ENCODE peak calls at places on chromosomes 5 and 9, in seven cellular contexts. H, L, U, E, I, R and Z are unnamed samples.

GRCh38 chr9:95486318-95486717 is 30.5 kb downstream of the PTCH1 start:
- DNase-seq in R (no peak), H (no peak), I (no peak), E (no peak), U (no peak), L (no peak), Z (no peak)

GRCh38 chr5:8997542-8998070 is 548.3 kb downstream of the SEMA5A start:
- DNase-seq in H (no peak), U (no peak), I (no peak), L (no peak), E (no peak), R (no peak), Z (no peak)

GRCh38 chr9:95181226-95181818 is 136.2 kb downstream of the FANCC start:
- DNase-seq in U (no peak), I (no peak), R (no peak), E (no peak), L (no peak), H (no peak), Z (no peak)

GRCh38 chr5:150022163-150022540 is 21.6 kb downstream of the HMGXB3 start:
- DNase-seq in U (peak), L (peak), I (peak), H (no peak), R (no peak), E (peak), Z (no peak)

GRCh38 chr5:96247097-96247675 is 185.9 kb downstream of the PCSK1 start:
- DNase-seq in R (no peak), L (peak), E (peak), U (peak), I (peak), H (no peak), Z (no peak)

GRCh38 chr5:44942524-44943001 is 133.8 kb downstream of the MRPS30 start:
- DNase-seq in R (no peak), I (peak), H (no peak), L (no peak), U (no peak), E (no peak), Z (no peak)

GRCh38 chr9:8025532-8025931 is 226.0 kb upstream of the DMAC1 start:
- DNase-seq in I (peak), U (no peak), R (no peak), H (no peak), L (no peak), E (no peak), Z (no peak)

GRCh38 chr5:154059039-154059430 is 20.3 kb downstream of the MFAP3 start:
- DNase-seq in R (no peak), L (no peak), I (no peak), U (no peak), H (no peak), E (no peak), Z (no peak)

GRCh38 chr5:112407666-112408065 is 11.4 kb downstream of the EPB41L4A start:
- DNase-seq in I (no peak), R (no peak), L (no peak), U (no peak), E (no peak), H (no peak), Z (no peak)

GRCh38 chr5:33105521-33105941 is 335.2 kb upstream of the TARS1 start:
- DNase-seq in H (no peak), I (peak), L (peak), R (no peak), E (no peak), U (no peak), Z (no peak)

GRCh38 chr5:118854819-118855218 is 133.5 kb downstream of the DTWD2 start:
- DNase-seq in L (no peak), R (no peak), I (no peak), E (no peak), H (no peak), U (no peak), Z (no peak)